ENCODE peak calls at places on chromosomes 12 and 14, in six cellular contexts. Y is HCT116, J is GM12878, E is HepG2, Q is K562, P is upper lobe of left lung. H is an unnamed sample.

GRCh38 chr12:82955020-82955419 is 268.3 kb downstream of the TMTC2 start:
- ATAC-seq in Q (no peak), Y (no peak), E (no peak), J (no peak), P (no peak), H (no peak)

GRCh38 chr14:34014936-34015335 is 64.1 kb upstream of the EGLN3 start:
- ATAC-seq in Q (no peak), E (no peak), J (no peak), Y (no peak), P (no peak), H (no peak)

GRCh38 chr14:97053941-97054340 is 256.8 kb downstream of the VRK1 start:
- ATAC-seq in Q (no peak), J (no peak), P (no peak), Y (no peak), E (no peak), H (no peak)

GRCh38 chr14:58133739-58134138 is 18.3 kb downstream of the ARMH4 start:
- ATAC-seq in Q (no peak), E (no peak), Y (peak), P (no peak), J (no peak), H (no peak)

GRCh38 chr12:66688836-66689439 is 10.1 kb upstream of the GRIP1 start:
- ATAC-seq in P (no peak), Q (peak), J (peak), E (peak), Y (peak), H (peak)

GRCh38 chr14:103296987-103297386 is 37.0 kb upstream of the EIF5 start:
- ATAC-seq in Q (peak), J (no peak), Y (peak), P (no peak), E (peak), H (no peak)

GRCh38 chr12:57896437-57897201 is 44.7 kb upstream of the ATP23 start:
- ATAC-seq in J (peak), Y (no peak), P (peak), E (peak), Q (peak), H (peak)

GRCh38 chr12:57853864-57854556 is 7.5 kb upstream of the CTDSP2 start:
- ATAC-seq in E (no peak), Y (no peak), Q (no peak), J (no peak), P (no peak), H (no peak)

GRCh38 chr12:82555699-82556098 is 131.0 kb upstream of the TMTC2 start:
- ATAC-seq in Y (no peak), J (no peak), E (no peak), Q (no peak), P (no peak), H (no peak)

GRCh38 chr12:87280356-87280755 is 748.8 kb downstream of the C12orf50 start:
- ATAC-seq in E (no peak), P (no peak), Y (no peak), Q (no peak), J (peak), H (no peak)

GRCh38 chr12:94033767-94034166 is 114.6 kb upstream of the PLXNC1 start:
- ATAC-seq in P (no peak), Y (no peak), J (no peak), E (no peak), Q (no peak), H (no peak)

GRCh38 chr14:90454041-90455000 is 57.5 kb downstream of the CALM1 start:
- ATAC-seq in Q (peak), P (peak), Y (peak), E (peak), J (peak), H (peak)

GRCh38 chr14:36441283-36441682 is 78.7 kb downstream of the NKX2-1 start:
- ATAC-seq in J (no peak), P (no peak), Y (no peak), E (no peak), Q (no peak), H (no peak)

GRCh38 chr14:100155049-100155621 is 4.3 kb downstream of the DEGS2 start:
- ATAC-seq in J (no peak), Q (peak), E (peak), P (no peak), Y (peak), H (no peak)

GRCh38 chr14:35287481-35288013 is 4.6 kb upstream of the PSMA6 start:
- ATAC-seq in Q (peak), P (no peak), Y (no peak), J (peak), E (no peak), H (no peak)

GRCh38 chr14:81727243-81727642 is 193.6 kb upstream of the SEL1L start:
- ATAC-seq in Y (no peak), P (no peak), E (no peak), Q (no peak), J (no peak), H (no peak)

GRCh38 chr14:59020382-59020781 is 168.1 kb upstream of the DAAM1 start:
- ATAC-seq in J (peak), Q (peak), E (peak), Y (peak), P (no peak), H (no peak)

GRCh38 chr12:17793854-17794253 is 296.1 kb downstream of the RERGL start:
- ATAC-seq in P (no peak), Q (no peak), J (no peak), E (no peak), Y (no peak), H (no peak)

GRCh38 chr12:75526655-75527511 is 15.5 kb upstream of the KRR1 start:
- ATAC-seq in P (no peak), J (peak), Q (peak), E (peak), Y (peak), H (no peak)

GRCh38 chr12:62581288-62582064 is 114.8 kb downstream of the MON2 start:
- ATAC-seq in Y (peak), P (no peak), E (peak), J (peak), Q (peak), H (peak)

GRCh38 chr12:118055144-118055557 is 5.8 kb downstream of the WSB2 start:
- ATAC-seq in Y (peak), E (peak), P (no peak), Q (peak), J (peak), H (no peak)

GRCh38 chr12:94616217-94616729 is 34.1 kb downstream of the TMCC3 start:
- ATAC-seq in J (no peak), Q (peak), E (peak), Y (peak), P (peak), H (peak)

GRCh38 chr12:131928080-131928764 is 854 bp upstream of the PUS1 start:
- ATAC-seq in P (no peak), Y (peak), Q (peak), E (peak), J (peak), H (peak)

GRCh38 chr12:47885012-47885501 is 19.7 kb downstream of the VDR start:
- ATAC-seq in E (no peak), P (no peak), Q (peak), Y (no peak), J (peak), H (no peak)

GRCh38 chr12:93819048-93819491 is 141.9 kb downstream of the CRADD start:
- ATAC-seq in P (peak), Q (peak), E (no peak), J (no peak), Y (no peak), H (peak)

GRCh38 chr12:108316153-108316892 is 22.8 kb downstream of the CMKLR1 start:
- ATAC-seq in P (no peak), Q (no peak), E (no peak), Y (no peak), J (no peak), H (no peak)

GRCh38 chr14:46653031-46653775 is 1.6 kb upstream of the RPL10L start:
- ATAC-seq in P (no peak), Q (no peak), J (no peak), E (no peak), Y (no peak), H (no peak)

GRCh38 chr12:38890102-38890501 is 15.3 kb downstream of the CPNE8 start:
- ATAC-seq in E (no peak), Y (no peak), J (no peak), P (no peak), Q (no peak), H (peak)

GRCh38 chr14:67853207-67853606 is 33.6 kb downstream of the RAD51B start:
- ATAC-seq in E (no peak), P (peak), Q (no peak), J (peak), Y (no peak), H (no peak)

GRCh38 chr12:124233846-124234620 is 60.9 kb upstream of the RFLNA start:
- ATAC-seq in Q (no peak), P (no peak), E (no peak), Y (no peak), J (no peak), H (no peak)

GRCh38 chr14:100715332-100715731 is 11.4 kb upstream of the DLK1 start:
- ATAC-seq in J (no peak), Q (no peak), Y (no peak), E (no peak), P (no peak), H (no peak)

GRCh38 chr14:35865611-35866010 is 39.5 kb downstream of the BRMS1L start:
- ATAC-seq in E (no peak), Y (no peak), Q (no peak), J (no peak), P (no peak), H (no peak)

GRCh38 chr12:95759039-95759438 is 31.5 kb downstream of the NTN4 start:
- ATAC-seq in P (no peak), Y (no peak), J (no peak), Q (no peak), E (no peak), H (no peak)

GRCh38 chr14:68535404-68536024 is 257.4 kb downstream of the ZFP36L1 start:
- ATAC-seq in Y (peak), J (no peak), P (no peak), E (no peak), Q (no peak), H (peak)

GRCh38 chr12:52191841-52192791 is at the start of gene KRT80:
- ATAC-seq in Y (peak), P (peak), Q (no peak), E (peak), J (no peak), H (peak)

GRCh38 chr14:44914849-44915248 is 46.9 kb downstream of the KLHL28 start:
- ATAC-seq in P (no peak), Y (no peak), E (peak), Q (peak), J (peak), H (no peak)

GRCh38 chr12:63805704-63806672 is 26.3 kb downstream of the RXYLT1 start:
- ATAC-seq in J (no peak), Y (no peak), E (peak), Q (no peak), P (no peak), H (no peak)

GRCh38 chr12:38508246-38508645 is 191.7 kb downstream of the ALG10B start:
- ATAC-seq in Y (no peak), E (no peak), Q (no peak), P (no peak), J (no peak), H (no peak)

GRCh38 chr14:99505089-99505488 is 23.9 kb downstream of the CCNK start:
- ATAC-seq in J (no peak), Y (no peak), P (no peak), E (no peak), Q (no peak), H (no peak)

GRCh38 chr12:106030210-106031175 is 108.3 kb downstream of the NUAK1 start:
- ATAC-seq in Y (no peak), P (peak), E (no peak), Q (no peak), J (peak), H (no peak)
- TF ChIP-seq POLR2AphosphoS5 in Y (no peak), P (no peak), E (no peak), Q (no peak), J (no peak), H (no peak)

DNA sequence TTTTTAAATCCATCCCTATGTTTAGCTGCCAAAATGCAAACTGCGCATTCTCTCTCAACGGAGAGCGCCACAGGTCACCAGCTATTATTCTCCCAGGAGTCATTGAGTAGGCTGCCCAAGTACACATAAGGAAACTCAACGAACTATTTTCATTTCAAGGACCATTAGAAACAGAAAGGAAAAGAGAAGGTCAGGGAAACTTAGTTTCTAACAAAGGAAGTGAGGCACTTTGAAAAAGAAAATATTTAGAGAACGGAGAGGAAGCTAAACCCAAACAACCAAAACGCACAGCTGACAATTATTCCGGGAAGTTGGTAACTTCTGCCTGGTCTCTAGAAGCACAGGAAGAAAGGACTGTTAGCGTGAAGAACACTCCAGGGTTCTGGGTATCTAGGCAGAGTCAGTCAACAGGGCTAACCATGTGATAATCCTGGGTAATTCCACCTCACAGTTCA is 23.5 kb downstream of the GPHB5 start:
- ATAC-seq in E (no peak), J (no peak), Y (no peak), Q (no peak), P (no peak), H (no peak)
- TF ChIP-seq POLR2A in E (no peak), J (no peak), Y (no peak), Q (no peak), P (no peak), H (no peak)

DNA sequence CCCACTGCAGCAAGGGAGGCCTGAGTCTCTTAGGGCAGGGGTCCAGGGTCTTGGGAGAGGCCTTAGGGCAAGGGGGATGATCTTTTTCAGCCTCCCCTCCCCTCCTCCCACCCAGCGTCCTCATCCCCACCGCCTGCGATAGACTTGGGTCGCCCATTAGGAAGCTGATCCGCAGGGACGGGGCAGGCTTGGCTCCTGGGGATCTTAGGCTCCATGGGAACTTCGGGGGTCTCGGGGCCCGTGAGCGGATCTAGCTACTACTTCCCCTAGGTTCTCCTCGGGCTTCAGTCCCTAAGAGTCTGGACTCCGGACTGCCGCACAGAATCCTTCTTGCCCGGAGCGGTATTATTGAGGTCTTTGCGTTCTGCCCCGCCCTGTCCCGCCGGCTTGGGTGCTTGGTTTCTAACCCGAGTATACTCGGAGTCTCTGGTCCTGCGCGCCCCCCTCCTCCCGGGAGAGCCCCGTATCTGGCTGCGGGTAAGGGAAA is 2.2 kb upstream of the PTHLH start:
- ATAC-seq in Q (peak), Y (no peak), J (no peak), P (peak), E (no peak), H (no peak)
- TF ChIP-seq POLR2AphosphoS5 in Q (no peak), Y (no peak), J (no peak), P (no peak), E (no peak), H (no peak)

GRCh38 chr12:49126852-49127763 is 4.1 kb downstream of the TUBA1B start:
- ATAC-seq in J (no peak), Y (no peak), Q (peak), E (no peak), P (no peak), H (no peak)
- TF ChIP-seq POLR2A in J (peak), Y (no peak), Q (peak), E (peak), P (no peak), H (no peak)

GRCh38 chr12:2147335-2147734 is 94.5 kb downstream of the CACNA1C start:
- ATAC-seq in Y (no peak), J (no peak), Q (no peak), P (no peak), E (no peak), H (no peak)
- TF ChIP-seq POLR2AphosphoS5 in Y (no peak), J (no peak), Q (no peak), P (no peak), E (no peak), H (no peak)

GRCh38 chr12:120266180-120266535 is 628 bp upstream of the PXN start:
- ATAC-seq in P (no peak), Q (no peak), J (no peak), Y (no peak), E (no peak), H (no peak)

GRCh38 chr12:120264511-120265202 is 873 bp downstream of the PXN start:
- ATAC-seq in E (peak), Q (no peak), Y (no peak), P (no peak), J (no peak), H (no peak)

GRCh38 chr12:120264086-120264485 is 1.4 kb downstream of the PXN start:
- ATAC-seq in Y (no peak), Q (no peak), E (no peak), J (no peak), P (no peak), H (no peak)

GRCh38 chr12:120265203-120265482 is 387 bp downstream of the PXN start:
- ATAC-seq in P (no peak), Y (no peak), J (no peak), E (no peak), Q (no peak), H (no peak)

DNA sequence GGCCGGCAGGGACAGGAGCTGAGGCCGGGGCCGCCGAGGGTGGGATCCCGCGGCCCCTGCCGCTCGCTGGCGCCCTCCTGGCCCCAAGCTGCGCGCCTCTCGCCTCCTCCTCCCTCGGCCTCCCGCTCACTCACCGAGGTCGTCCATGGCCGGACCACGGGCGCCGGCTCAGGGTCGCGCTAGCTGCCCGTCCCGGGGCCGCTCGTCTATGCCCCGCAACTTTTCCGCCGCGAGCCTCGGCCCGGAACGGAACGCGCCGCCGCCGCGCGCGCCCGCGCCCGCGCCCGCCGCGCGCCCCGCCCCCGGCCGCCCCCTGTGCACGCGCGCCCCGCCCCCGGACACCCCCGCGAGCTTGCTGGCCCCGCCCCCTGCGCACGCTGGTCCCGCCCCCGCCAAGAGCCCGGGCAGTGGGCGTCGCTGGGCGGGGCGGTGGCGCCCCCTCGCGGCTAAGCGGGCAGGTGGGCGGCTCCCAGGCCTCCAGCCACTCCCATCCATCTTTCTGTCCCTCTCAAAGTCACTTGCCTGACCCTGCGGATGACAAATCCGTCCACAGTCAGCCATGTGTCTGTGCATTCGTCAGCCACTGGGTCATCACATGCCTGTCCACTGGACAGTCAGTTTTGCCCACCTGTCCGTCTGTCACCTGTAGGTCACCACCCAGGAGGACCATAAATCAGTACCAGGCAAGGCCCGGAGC is at the start of gene PXN:
- ATAC-seq in J (peak), Y (peak), E (peak), Q (peak), P (peak), H (peak)
- TF ChIP-seq POLR2A in J (peak), Y (peak), E (peak), Q (peak), P (peak), H (peak)

DNA sequence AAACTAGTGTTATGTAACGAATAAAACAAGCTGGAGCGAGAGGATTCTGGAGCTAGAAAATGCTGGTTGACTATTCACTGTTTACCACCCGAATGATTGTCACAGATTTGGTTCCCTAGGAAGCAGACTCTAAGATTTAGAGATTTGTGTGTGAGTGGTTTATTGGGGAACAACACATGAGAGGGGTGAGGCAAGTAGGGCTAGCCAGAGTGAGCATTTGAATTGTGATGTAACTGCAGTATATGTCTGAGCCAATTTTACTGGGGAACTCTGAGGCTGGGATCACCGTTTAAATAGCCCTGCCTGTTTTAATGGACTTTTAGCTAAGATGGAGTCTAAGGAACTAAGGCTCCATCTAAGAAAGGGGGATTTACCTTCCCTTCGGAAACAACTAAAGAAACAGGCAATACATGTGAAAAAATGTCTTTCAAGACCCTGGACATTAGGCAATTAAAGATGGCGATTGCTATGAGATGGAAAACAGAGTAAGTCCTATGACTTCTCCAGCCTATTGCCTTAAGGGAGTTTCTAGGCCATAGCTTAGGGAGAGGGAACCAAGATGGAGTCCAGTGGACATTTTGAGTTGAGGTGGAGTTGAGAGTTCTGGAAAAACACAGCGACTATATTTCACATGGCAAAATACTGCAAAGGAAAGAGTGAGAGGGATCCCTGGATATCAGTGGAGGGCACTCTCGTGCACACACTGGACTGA is 6.3 kb downstream of the MGP start:
- ATAC-seq in E (no peak), Y (no peak), P (no peak), Q (no peak), J (no peak), H (peak)
- TF ChIP-seq POLR2AphosphoS5 in E (no peak), Y (no peak), P (no peak), Q (no peak), J (no peak), H (no peak)

GRCh38 chr12:68821357-68822188 is 13.6 kb downstream of the MDM2 start:
- ATAC-seq in J (peak), Q (peak), P (no peak), Y (no peak), E (peak), H (no peak)

GRCh38 chr12:68825569-68826217 is 17.7 kb downstream of the MDM2 start:
- ATAC-seq in E (no peak), J (no peak), P (no peak), Y (no peak), Q (no peak), H (no peak)

GRCh38 chr12:68823711-68824110 is 15.7 kb downstream of the MDM2 start:
- ATAC-seq in P (no peak), J (no peak), E (no peak), Q (no peak), Y (no peak), H (no peak)

GRCh38 chr12:68824597-68825250 is 16.7 kb downstream of the MDM2 start:
- ATAC-seq in E (no peak), J (no peak), P (no peak), Q (no peak), Y (no peak), H (no peak)

GRCh38 chr12:68824131-68824530 is 16.2 kb downstream of the MDM2 start:
- ATAC-seq in J (no peak), Y (no peak), E (no peak), P (no peak), Q (no peak), H (no peak)
- TF ChIP-seq POLR2A in J (no peak), Y (no peak), E (no peak), P (no peak), Q (no peak), H (no peak)